ENCODE peak calls at places on chromosomes 12 and 14, in ten cellular contexts. L is stimulated activated CD4-positive, alpha-beta T cell treated with anti-CD3 and anti-CD28 coated beads, Interleukin-4, amount 100 ng/mL, for 48 hours; N is fibroblast of lung; E is GM04504; R is coronary artery; G is activated T-helper 1 cell treated with anti-CD3 and anti-CD28 coated beads, Interleukin-2, amount 50 U/mL, for 16 hours; J is breast epithelium; T is left colon; Y is NCI-H226; K is ovary. U is an unnamed sample.
A peak's percentile ranks its signal among the peaks of the same experiment; 100 is the strongest.

GRCh38 chr12:40622246-40622838 is 69.9 kb upstream of the CNTN1 start:
- DNase-seq in L (peak; percentile 24), N (peak; percentile 17), E (peak; percentile 12), R (no peak), G (no peak), J (peak; percentile 50), T (no peak), Y (no peak), K (peak; percentile 75), U (peak; percentile 90)

GRCh38 chr12:65685514-65685913 is 138.8 kb upstream of the HMGA2 start:
- DNase-seq in L (no peak), N (no peak), E (peak; percentile 16), R (no peak), G (no peak), J (no peak), T (no peak), Y (no peak), K (no peak), U (no peak)

GRCh38 chr14:105499256-105500035 is 8.4 kb downstream of the TEDC1 start:
- DNase-seq in L (no peak), N (no peak), E (no peak), R (peak; percentile 74), G (no peak), J (no peak), T (no peak), Y (no peak), K (no peak), U (no peak)

GRCh38 chr14:40574780-40575179 is 1031.9 kb upstream of the LRFN5 start:
- DNase-seq in L (no peak), N (no peak), E (no peak), R (no peak), G (no peak), J (no peak), T (no peak), Y (no peak), K (no peak), U (no peak)

GRCh38 chr12:86134571-86134970 is 121.6 kb downstream of the MGAT4C start:
- DNase-seq in L (no peak), N (peak; percentile 72), E (no peak), R (no peak), G (no peak), J (no peak), T (no peak), Y (no peak), K (no peak), U (no peak)

GRCh38 chr12:62214847-62215246 is 45.4 kb upstream of the USP15 start:
- DNase-seq in L (no peak), N (no peak), E (no peak), R (no peak), G (no peak), J (no peak), T (no peak), Y (peak; percentile 17), K (no peak), U (no peak)

GRCh38 chr12:124047045-124047566 is 74.1 kb downstream of the ZNF664 start:
- DNase-seq in L (no peak), N (no peak), E (no peak), R (no peak), G (no peak), J (no peak), T (no peak), Y (no peak), K (no peak), U (no peak)

GRCh38 chr14:86639146-86639545 is 1109.2 kb downstream of the FLRT2 start:
- DNase-seq in L (no peak), N (no peak), E (no peak), R (no peak), G (no peak), J (no peak), T (no peak), Y (no peak), K (no peak), U (no peak)

GRCh38 chr12:53955036-53955775 is 503 bp downstream of the HOXC12 start:
- DNase-seq in L (no peak), N (no peak), E (no peak), R (no peak), G (no peak), J (no peak), T (no peak), Y (no peak), K (no peak), U (no peak)

GRCh38 chr12:51126297-51126696 is 42.9 kb upstream of the CSRNP2 start:
- DNase-seq in L (no peak), N (no peak), E (no peak), R (no peak), G (no peak), J (no peak), T (no peak), Y (no peak), K (no peak), U (no peak)

GRCh38 chr12:25829192-25829591 is 129.3 kb upstream of the RASSF8 start:
- DNase-seq in L (no peak), N (peak; percentile 92), E (peak; percentile 91), R (peak; percentile 87), G (no peak), J (no peak), T (no peak), Y (peak; percentile 97), K (no peak), U (peak; percentile 16)

GRCh38 chr12:62332598-62332997 is 72.4 kb downstream of the USP15 start:
- DNase-seq in L (no peak), N (peak; percentile 85), E (peak; percentile 58), R (no peak), G (no peak), J (no peak), T (no peak), Y (no peak), K (no peak), U (no peak)

GRCh38 chr14:37598085-37598972 is 2.9 kb downstream of the TTC6 start:
- DNase-seq in L (no peak), N (no peak), E (no peak), R (no peak), G (no peak), J (no peak), T (peak; percentile 55), Y (no peak), K (no peak), U (no peak)

GRCh38 chr14:105087963-105088811 is 23.0 kb upstream of the GPR132 start:
- DNase-seq in L (no peak), N (peak; percentile 85), E (no peak), R (peak; percentile 83), G (no peak), J (peak; percentile 49), T (no peak), Y (peak; percentile 95), K (peak; percentile 88), U (no peak)

GRCh38 chr12:9086087-9086486 is 29.6 kb downstream of the A2M start:
- DNase-seq in L (no peak), N (no peak), E (no peak), R (no peak), G (no peak), J (no peak), T (no peak), Y (no peak), K (no peak), U (no peak)

GRCh38 chr12:13222076-13222475 is 25.6 kb downstream of the EMP1 start:
- DNase-seq in L (no peak), N (no peak), E (no peak), R (no peak), G (no peak), J (no peak), T (peak; percentile 92), Y (peak; percentile 64), K (no peak), U (no peak)

GRCh38 chr14:88184956-88185355 is 138.1 kb downstream of the KCNK10 start:
- DNase-seq in L (no peak), N (no peak), E (no peak), R (no peak), G (no peak), J (no peak), T (no peak), Y (no peak), K (no peak), U (no peak)

U was measured in tibial nerve.